ENCODE peak calls at places on chromosomes 3 and 15, in five cellular contexts. Y is DND-41; H is lower lobe of right lung; W is activated CD8-positive, alpha-beta T cell treated with anti-CD3 and anti-CD28 coated beads for 36 hours; Z is dorsolateral prefrontal cortex. O is an unnamed sample.

GRCh38 chr15:88897456-88898194 is 2.3 kb upstream of the HAPLN3 start:
- DNase-seq in Z (peak; percentile 52), W (peak; percentile 80), H (peak; percentile 89), Y (peak; percentile 89), O (peak; percentile 48)

GRCh38 chr15:77817434-77817833 is 184.7 kb upstream of the LINGO1 start:
- DNase-seq in Z (no peak), H (no peak), Y (no peak), W (no peak), O (no peak)

GRCh38 chr15:58546635-58547627 is 115.1 kb downstream of the LIPC start:
- DNase-seq in Y (no peak), H (no peak), W (no peak), Z (no peak), O (peak; percentile 84)

GRCh38 chr15:96442076-96442475 is 111.6 kb downstream of the NR2F2 start:
- DNase-seq in Z (no peak), H (no peak), Y (no peak), W (no peak), O (no peak)

GRCh38 chr3:48039487-48040190 is 23.4 kb upstream of the MAP4 start:
- DNase-seq in W (no peak), Y (no peak), H (no peak), Z (no peak), O (peak; percentile 95)

GRCh38 chr15:85623648-85624047 is 171.1 kb downstream of the KLHL25 start:
- DNase-seq in Z (no peak), H (no peak), Y (no peak), W (no peak), O (no peak)

GRCh38 chr3:172148269-172148668 is 108.9 kb downstream of the FNDC3B start:
- DNase-seq in Y (no peak), W (no peak), Z (no peak), H (no peak), O (no peak)

GRCh38 chr3:183295211-183295610 is 42.2 kb downstream of the B3GNT5 start:
- DNase-seq in Z (no peak), H (peak; percentile 57), Y (no peak), W (no peak), O (peak; percentile 33)

GRCh38 chr3:140035856-140036255 is 100.9 kb downstream of the CLSTN2 start:
- DNase-seq in W (no peak), Y (no peak), H (no peak), Z (no peak), O (no peak)

GRCh38 chr15:66306381-66306780 is 13.0 kb downstream of the DIS3L start:
- DNase-seq in H (no peak), Z (no peak), Y (no peak), W (no peak), O (no peak)

GRCh38 chr3:180633722-180634121 is 31.8 kb downstream of the TTC14 start:
- DNase-seq in W (no peak), H (no peak), Z (no peak), Y (no peak), O (no peak)

GRCh38 chr3:37145607-37146006 is 28.8 kb downstream of the LRRFIP2 start:
- DNase-seq in H (no peak), Y (no peak), Z (no peak), W (no peak), O (no peak)

GRCh38 chr15:74839526-74840395 is 3.2 kb downstream of the ULK3 start:
- DNase-seq in W (no peak), H (no peak), Z (no peak), Y (no peak), O (no peak)

GRCh38 chr15:51602484-51602883 is 20.1 kb downstream of the DMXL2 start:
- DNase-seq in Y (no peak), W (no peak), H (no peak), Z (no peak), O (no peak)

GRCh38 chr15:33458421-33458820 is 147.7 kb downstream of the RYR3 start:
- DNase-seq in W (no peak), Y (no peak), Z (no peak), H (no peak), O (no peak)

GRCh38 chr15:70742928-70743327 is 20.4 kb downstream of the UACA start:
- DNase-seq in Y (no peak), Z (no peak), H (no peak), W (no peak), O (no peak)

GRCh38 chr3:25449857-25450256 is 21.8 kb downstream of the RARB start:
- DNase-seq in W (no peak), H (no peak), Y (no peak), Z (no peak), O (no peak)

GRCh38 chr15:69215636-69216035 is 55.2 kb downstream of the GLCE start:
- DNase-seq in W (no peak), Z (no peak), Y (no peak), H (no peak), O (no peak)

GRCh38 chr3:98512576-98512975 is 10.1 kb downstream of the CLDND1 start:
- DNase-seq in Y (no peak), W (no peak), H (no peak), Z (no peak), O (no peak)

GRCh38 chr3:186640929-186641328 is 730 bp downstream of the FETUB start:
- DNase-seq in Z (no peak), Y (no peak), H (no peak), W (no peak), O (no peak)

GRCh38 chr3:137304313-137305056 is 346.7 kb downstream of the IL20RB start:
- DNase-seq in W (peak; percentile 4), Z (no peak), Y (no peak), H (no peak), O (no peak)

GRCh38 chr15:89098281-89098680 is 10.0 kb downstream of the ABHD2 start:
- DNase-seq in H (no peak), Y (no peak), W (no peak), Z (no peak), O (no peak)

GRCh38 chr3:154040283-154040682 is 80.9 kb upstream of the ARHGEF26 start:
- DNase-seq in H (no peak), W (no peak), Y (no peak), Z (no peak), O (no peak)

GRCh38 chr3:8625991-8626390 is 18.6 kb downstream of the SSUH2 start:
- DNase-seq in Z (no peak), W (peak; percentile 7), Y (no peak), H (no peak), O (no peak)

GRCh38 chr3:6935964-6936363 is 75.0 kb downstream of the GRM7 start:
- DNase-seq in Y (no peak), H (no peak), Z (no peak), W (no peak), O (no peak)
- TF ChIP-seq CTCF in Y (no peak), H (no peak), Z (no peak), W (no peak), O (no peak)

DNA sequence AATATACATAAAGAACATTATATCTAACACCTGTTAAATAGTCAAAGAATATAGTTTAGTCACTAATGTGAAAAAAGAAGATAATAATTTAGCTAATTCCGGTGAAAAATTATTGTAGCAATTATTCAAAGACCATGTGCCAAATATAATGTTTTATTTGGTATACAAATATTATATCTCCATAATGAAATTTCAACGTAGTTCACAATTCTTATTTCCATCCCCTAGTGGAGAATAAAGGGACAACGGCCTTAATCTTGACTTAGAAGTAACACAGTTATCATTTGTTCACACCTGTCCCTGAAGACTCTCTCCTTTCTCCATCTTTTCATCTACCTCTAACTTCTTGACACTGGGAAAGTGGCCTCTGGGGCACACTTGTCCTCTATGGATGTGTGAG is 213.4 kb downstream of the ERC2 start:
- DNase-seq in W (no peak), H (no peak), Y (no peak), Z (no peak), O (no peak)
- TF ChIP-seq CTCF in W (peak; percentile 51), H (no peak), Y (peak; percentile 46), Z (peak; percentile 33), O (peak; percentile 39)

GRCh38 chr15:37133619-37134018 is 33.3 kb upstream of the MEIS2 start:
- DNase-seq in Y (no peak), W (no peak), Z (no peak), H (no peak), O (no peak)

GRCh38 chr15:37134244-37134643 is 33.9 kb upstream of the MEIS2 start:
- DNase-seq in W (no peak), Y (no peak), Z (no peak), H (no peak), O (no peak)

GRCh38 chr15:37136666-37137065 is 36.3 kb upstream of the MEIS2 start:
- DNase-seq in Z (no peak), Y (no peak), H (no peak), W (no peak), O (no peak)

GRCh38 chr15:37134699-37135131 is 34.4 kb upstream of the MEIS2 start:
- DNase-seq in Z (no peak), Y (no peak), W (no peak), H (no peak), O (no peak)

DNA sequence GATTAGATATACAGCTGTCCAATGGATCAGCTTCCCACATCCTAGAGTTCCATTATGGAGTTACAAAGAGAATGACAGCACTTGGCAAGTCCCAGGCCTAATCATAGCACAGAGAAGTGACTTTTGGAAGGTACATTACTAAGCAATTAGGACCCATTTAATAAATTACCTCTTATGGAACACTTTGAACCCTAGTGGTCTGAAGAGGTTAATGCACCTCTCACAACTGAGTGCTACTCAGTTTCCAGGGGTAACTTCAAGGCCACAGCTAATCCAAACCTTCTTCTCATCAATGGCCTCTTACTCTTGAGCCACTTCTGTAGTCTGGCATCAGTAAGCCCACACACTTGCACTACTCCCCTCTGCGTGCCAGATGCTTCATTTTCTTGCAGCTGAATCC is 34.9 kb upstream of the MEIS2 start:
- DNase-seq in Z (no peak), Y (no peak), H (no peak), W (no peak), O (no peak)
- TF ChIP-seq CTCF in Z (no peak), Y (peak; percentile 37), H (peak; percentile 22), W (no peak), O (peak; percentile 34)

GRCh38 chr15:48823237-48823636 is 12.4 kb upstream of the CEP152 start:
- DNase-seq in Y (no peak), W (no peak), Z (no peak), H (no peak), O (no peak)
- TF ChIP-seq CTCF in Y (no peak), W (no peak), Z (no peak), H (no peak), O (peak; percentile 26)

GRCh38 chr3:52388348-52388821 is 56.5 kb downstream of the SEMA3G start:
- DNase-seq in H (no peak), Y (no peak), Z (no peak), W (no peak), O (no peak)

GRCh38 chr3:52384009-52384761 is 60.7 kb downstream of the SEMA3G start:
- DNase-seq in Z (no peak), W (no peak), Y (no peak), H (no peak), O (no peak)

GRCh38 chr3:52387481-52387880 is 57.4 kb downstream of the SEMA3G start:
- DNase-seq in H (no peak), Y (no peak), Z (no peak), W (no peak), O (no peak)

GRCh38 chr3:52383446-52383845 is 61.5 kb downstream of the SEMA3G start:
- DNase-seq in H (no peak), Y (no peak), W (no peak), Z (no peak), O (no peak)

DNA sequence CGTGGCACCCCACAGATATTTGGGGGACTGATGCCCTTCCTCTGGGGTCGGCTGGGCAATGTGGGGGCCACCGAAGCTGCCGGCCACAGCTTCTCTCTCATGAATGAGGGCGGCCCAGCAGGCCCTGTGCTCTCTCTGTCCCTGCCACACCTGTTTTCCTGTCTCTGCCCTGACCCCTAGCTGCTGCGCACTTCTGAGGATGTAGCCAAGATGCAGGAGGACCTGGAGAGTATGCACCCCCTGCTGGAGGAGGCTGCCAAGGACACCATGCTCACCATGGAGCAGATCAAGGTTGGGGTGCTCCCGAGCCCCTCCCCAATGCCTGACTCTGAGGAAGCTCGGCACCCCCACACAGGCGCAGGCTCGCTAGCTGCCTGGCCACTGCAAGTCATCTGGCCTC is 59.7 kb downstream of the SEMA3G start:
- DNase-seq in W (peak; percentile 59), Y (peak; percentile 51), H (no peak), Z (no peak), O (peak; percentile 8)
- TF ChIP-seq CTCF in W (no peak), Y (peak; percentile 65), H (no peak), Z (no peak), O (peak; percentile 77)

O was measured in retinal pigment epithelial cell.